ENCODE peak calls at places on chromosomes 4 and X, in four cellular contexts. One of them, this sample, is unnamed.
A peak's percentile ranks its signal among the peaks of the same experiment; 100 is the strongest.

GRCh38 chr4:59380841-59381366 is 1819.2 kb upstream of the ADGRL3 start:
- DNase-seq in mesendoderm: no peak
- DNase-seq in H9: no peak
- DNase-seq in H1: no peak
- DNase-seq in this sample: no peak

GRCh38 chr4:128512161-128512560 is 224.5 kb upstream of the PGRMC2 start:
- DNase-seq in mesendoderm: peak; percentile 51
- DNase-seq in H9: no peak
- DNase-seq in H1: no peak
- DNase-seq in this sample: no peak

GRCh38 chrX:45233541-45233940 is 32.9 kb upstream of the DIPK2B start:
- DNase-seq in mesendoderm: no peak
- DNase-seq in H9: no peak
- DNase-seq in H1: no peak
- DNase-seq in this sample: no peak

GRCh38 chr4:93648258-93648657 is 180.3 kb upstream of the ATOH1 start:
- DNase-seq in mesendoderm: no peak
- DNase-seq in H9: no peak
- DNase-seq in H1: no peak
- DNase-seq in this sample: no peak

GRCh38 chr4:99383833-99384392 is 31.4 kb upstream of the ADH1C start:
- DNase-seq in mesendoderm: no peak
- DNase-seq in H9: no peak
- DNase-seq in H1: no peak
- DNase-seq in this sample: peak; percentile 97

GRCh38 chr4:111230265-111230664 is 607.4 kb upstream of the PITX2 start:
- DNase-seq in mesendoderm: no peak
- DNase-seq in H9: no peak
- DNase-seq in H1: no peak
- DNase-seq in this sample: peak; percentile 86

GRCh38 chrX:150366951-150367545 is 3.9 kb downstream of the MAMLD1 start:
- DNase-seq in mesendoderm: no peak
- DNase-seq in H9: peak; percentile 10
- DNase-seq in H1: no peak
- DNase-seq in this sample: peak; percentile 79

GRCh38 chr4:107006218-107006617 is 29.9 kb downstream of the DKK2 start:
- DNase-seq in mesendoderm: no peak
- DNase-seq in H9: no peak
- DNase-seq in H1: no peak
- DNase-seq in this sample: no peak

GRCh38 chrX:55326985-55327384 is 62.3 kb upstream of the PAGE3 start:
- DNase-seq in mesendoderm: no peak
- DNase-seq in H9: no peak
- DNase-seq in H1: no peak
- DNase-seq in this sample: no peak

GRCh38 chrX:33840176-33840575 is 291.9 kb downstream of the FAM47A start:
- DNase-seq in mesendoderm: no peak
- DNase-seq in H9: no peak
- DNase-seq in H1: no peak
- DNase-seq in this sample: no peak

GRCh38 chr4:10106421-10107039 is 10.1 kb downstream of the WDR1 start:
- DNase-seq in mesendoderm: peak; percentile 80
- DNase-seq in H9: no peak
- DNase-seq in H1: no peak
- DNase-seq in this sample: peak; percentile 97

GRCh38 chr4:141473026-141473540 is 163.3 kb upstream of the IL15 start:
- DNase-seq in mesendoderm: no peak
- DNase-seq in H9: no peak
- DNase-seq in H1: no peak
- DNase-seq in this sample: no peak

GRCh38 chr4:119894650-119895208 is 171.9 kb downstream of the MAD2L1 start:
- DNase-seq in mesendoderm: no peak
- DNase-seq in H9: no peak
- DNase-seq in H1: no peak
- DNase-seq in this sample: peak; percentile 25

GRCh38 chrX:132488819-132489255 is at the start of gene MBNL3:
- DNase-seq in mesendoderm: peak; percentile 74
- DNase-seq in H9: peak; percentile 67
- DNase-seq in H1: peak; percentile 60
- DNase-seq in this sample: peak; percentile 5

GRCh38 chrX:23898412-23898959 is 9.3 kb downstream of the APOO start:
- DNase-seq in mesendoderm: no peak
- DNase-seq in H9: no peak
- DNase-seq in H1: no peak
- DNase-seq in this sample: peak; percentile 64

GRCh38 chrX:23902419-23902818 is 5.3 kb downstream of the APOO start:
- DNase-seq in mesendoderm: peak; percentile 46
- DNase-seq in H9: no peak
- DNase-seq in H1: no peak
- DNase-seq in this sample: peak; percentile 73

GRCh38 chrX:23901805-23902204 is 5.9 kb downstream of the APOO start:
- DNase-seq in mesendoderm: peak; percentile 81
- DNase-seq in H9: peak; percentile 40
- DNase-seq in H1: no peak
- DNase-seq in this sample: peak; percentile 77

GRCh38 chrX:23900220-23900797 is 7.4 kb downstream of the APOO start:
- DNase-seq in mesendoderm: peak; percentile 71
- DNase-seq in H9: no peak
- DNase-seq in H1: no peak
- DNase-seq in this sample: no peak

DNA sequence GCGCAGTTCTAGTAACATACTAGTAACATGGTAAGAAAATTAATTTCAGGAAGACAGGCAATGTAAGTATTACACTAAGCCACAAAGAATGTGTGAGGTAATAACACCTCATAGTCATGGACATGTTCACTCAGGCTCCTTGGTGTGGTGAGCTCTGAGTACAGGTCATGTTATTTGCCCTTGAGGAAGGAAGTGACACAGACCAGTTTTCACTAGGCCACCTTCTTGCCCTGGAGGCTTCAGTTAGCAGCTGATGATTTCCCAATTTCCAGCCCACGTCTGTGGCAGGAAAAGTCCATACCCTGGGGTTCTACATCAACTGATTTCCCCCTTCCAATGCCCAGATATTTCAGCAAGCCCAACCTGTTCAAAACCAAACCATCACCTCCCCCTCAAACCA is 6.7 kb downstream of the APOO start:
- DNase-seq in mesendoderm: peak; percentile 47
- DNase-seq in H9: no peak
- DNase-seq in H1: no peak
- DNase-seq in this sample: peak; percentile 84
- H3K56ac ChIP-seq in mesendoderm: no peak overlapping the region
- H3K56ac ChIP-seq in H9: no peak overlapping the region
- H3K56ac ChIP-seq in H1: no peak overlapping the region
- H3K56ac ChIP-seq in this sample: no peak overlapping the region

DNA sequence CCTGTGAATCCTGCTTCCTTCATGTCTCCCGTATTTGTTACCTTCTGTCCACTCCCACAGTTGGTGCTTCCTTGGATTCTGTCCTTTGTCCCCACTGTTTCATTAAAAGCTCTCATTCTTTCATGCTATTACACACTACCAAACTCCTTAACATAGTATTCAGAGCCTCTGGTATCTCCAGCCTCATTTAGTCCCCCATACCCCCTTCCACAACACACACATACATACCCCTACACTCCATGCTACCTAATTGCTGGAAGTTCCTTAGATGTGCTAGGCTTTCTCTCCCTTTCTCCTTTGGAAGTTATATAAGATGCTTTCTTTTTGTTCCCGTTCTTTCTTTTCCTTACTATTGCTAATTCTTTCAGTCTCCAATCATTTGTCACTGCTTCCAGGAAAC is 34.9 kb downstream of the FGF2 start:
- DNase-seq in mesendoderm: no peak
- DNase-seq in H9: no peak
- DNase-seq in H1: no peak
- DNase-seq in this sample: no peak
- H3K56ac ChIP-seq in mesendoderm: no peak overlapping the region
- H3K56ac ChIP-seq in H9: no peak overlapping the region
- H3K56ac ChIP-seq in H1: no peak overlapping the region
- H3K56ac ChIP-seq in this sample: no peak overlapping the region

DNA sequence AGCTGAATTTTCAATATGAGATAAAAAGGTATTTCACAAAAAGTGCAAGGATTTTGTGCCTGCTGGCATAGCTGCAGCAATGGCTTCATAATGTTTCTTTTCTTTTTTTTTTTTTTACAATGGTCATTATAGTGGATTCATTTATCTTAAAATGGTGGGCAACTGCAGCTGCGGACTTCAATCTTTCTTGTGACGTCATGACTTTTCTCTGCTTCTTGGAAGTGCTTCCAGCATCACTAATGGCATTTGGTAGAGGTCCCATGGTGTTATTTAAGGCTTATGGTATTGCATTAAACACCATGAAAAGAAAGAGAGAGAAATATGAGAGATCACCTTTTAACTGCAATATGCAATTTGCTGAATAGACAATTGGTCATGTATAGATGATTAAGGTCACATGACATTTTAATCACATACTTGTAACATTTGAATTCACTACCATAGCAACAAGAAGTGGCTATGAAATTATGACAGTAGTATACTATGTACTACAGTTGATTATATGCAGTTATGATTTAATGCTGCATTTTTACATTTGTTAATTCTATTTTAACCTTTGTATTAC is 684.0 kb upstream of the AADAT start:
- DNase-seq in mesendoderm: no peak
- DNase-seq in H9: no peak
- DNase-seq in H1: no peak
- DNase-seq in this sample: no peak
- H3K56ac ChIP-seq in mesendoderm: no peak overlapping the region
- H3K56ac ChIP-seq in H9: no peak overlapping the region
- H3K56ac ChIP-seq in H1: no peak overlapping the region
- H3K56ac ChIP-seq in this sample: no peak overlapping the region

DNA sequence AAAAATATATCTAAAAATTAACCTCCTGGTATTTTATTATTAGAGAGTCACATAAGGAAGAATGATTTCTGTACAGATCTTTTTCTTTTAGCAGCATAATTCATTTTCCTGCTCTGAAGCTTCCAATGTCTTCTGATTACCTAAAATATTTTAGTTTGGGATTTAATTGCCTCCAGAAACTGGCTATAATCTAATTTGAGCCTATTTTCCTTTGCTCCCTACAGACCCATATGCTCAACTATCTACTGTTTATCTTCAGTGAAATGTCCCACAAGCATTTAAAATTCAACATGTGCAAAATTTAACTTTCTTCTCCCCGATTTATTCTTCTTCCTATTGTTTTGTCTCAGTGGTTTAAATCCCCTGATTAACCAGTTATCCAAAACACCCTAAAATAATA is 29.1 kb downstream of the NPY2R start:
- DNase-seq in mesendoderm: no peak
- DNase-seq in H9: no peak
- DNase-seq in H1: no peak
- DNase-seq in this sample: no peak
- H3K56ac ChIP-seq in mesendoderm: no peak overlapping the region
- H3K56ac ChIP-seq in H9: no peak overlapping the region
- H3K56ac ChIP-seq in H1: no peak overlapping the region
- H3K56ac ChIP-seq in this sample: no peak overlapping the region

DNA sequence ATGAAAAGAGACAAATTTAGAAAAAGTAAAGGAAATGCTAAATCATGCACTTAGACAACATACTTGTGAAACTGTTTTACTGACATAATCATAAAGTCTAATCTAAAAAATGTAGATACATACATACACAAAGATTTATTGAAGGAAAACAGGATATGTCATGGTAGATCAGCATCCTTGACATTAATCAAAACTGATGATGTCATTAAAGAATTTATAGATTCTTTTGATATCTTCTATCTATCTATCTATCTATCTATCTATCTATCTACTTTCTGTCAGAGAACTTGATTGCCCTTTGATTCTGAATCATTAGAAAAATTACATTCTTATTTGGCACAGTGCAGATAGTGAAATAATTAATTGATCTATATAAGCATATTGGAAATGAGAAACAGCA is 311.3 kb downstream of the CCSER1 start:
- DNase-seq in mesendoderm: no peak
- DNase-seq in H9: no peak
- DNase-seq in H1: no peak
- DNase-seq in this sample: no peak
- H3K56ac ChIP-seq in mesendoderm: no peak overlapping the region
- H3K56ac ChIP-seq in H9: no peak overlapping the region
- H3K56ac ChIP-seq in H1: no peak overlapping the region
- H3K56ac ChIP-seq in this sample: no peak overlapping the region

This sample was measured in IMR-90.